ENCODE peak calls at places on chromosomes 16 and 17, in nine cellular contexts. F is activated CD4-positive, alpha-beta T cell treated with anti-CD3 and anti-CD28 coated beads, Interleukin-2, amount 50 U/mL, for 48 hours; N is dorsolateral prefrontal cortex; I is left ventricle myocardium inferior; C is activated naive CD8-positive, alpha-beta T cell treated with anti-CD3 and anti-CD28 coated beads, Interleukin-2, amount 50 U/mL, for 24 hours; V is uterus; K is mucosa of descending colon; B is A172; T is psoas muscle. Q is an unnamed sample.

GRCh38 chr17:924711-925480 is 54.7 kb downstream of the NXN start:
- DNase-seq in K (no peak), B (no peak), I (no peak), N (no peak), F (no peak), V (no peak), C (no peak), T (no peak), Q (no peak)

GRCh38 chr16:11328172-11329079 is 16.8 kb upstream of the RMI2 start:
- DNase-seq in K (peak; percentile 80), T (peak; percentile 60), V (peak; percentile 91), F (peak; percentile 44), B (peak; percentile 92), C (peak; percentile 61), N (peak; percentile 10), I (peak; percentile 70), Q (no peak)

GRCh38 chr16:85306793-85307551 is 194.7 kb upstream of the CIBAR2 start:
- DNase-seq in K (no peak), I (no peak), N (no peak), V (no peak), B (no peak), T (no peak), F (no peak), C (no peak), Q (no peak)

GRCh38 chr17:35387496-35387895 is 14.1 kb upstream of the SLFN11 start:
- DNase-seq in K (no peak), I (no peak), F (no peak), C (no peak), T (no peak), B (no peak), N (no peak), V (no peak), Q (no peak)

GRCh38 chr17:67575325-67575724 is 142.4 kb upstream of the NOL11 start:
- DNase-seq in I (no peak), T (no peak), N (no peak), C (no peak), K (no peak), B (no peak), F (no peak), V (no peak), Q (no peak)

GRCh38 chr16:1762196-1762878 is 9.0 kb downstream of the NME3 start:
- DNase-seq in I (no peak), T (no peak), N (no peak), V (no peak), C (no peak), B (no peak), K (no peak), F (no peak), Q (no peak)

GRCh38 chr17:66676421-66676820 is 158.5 kb upstream of the CACNG5 start:
- DNase-seq in B (peak; percentile 59), N (peak; percentile 15), C (no peak), T (no peak), F (no peak), V (no peak), K (peak; percentile 88), I (no peak), Q (no peak)

GRCh38 chr17:32777922-32778321 is 99.0 kb downstream of the MYO1D start:
- DNase-seq in B (no peak), K (no peak), V (no peak), N (no peak), T (no peak), I (no peak), C (no peak), F (no peak), Q (no peak)

GRCh38 chr16:66964049-66964448 is 3.0 kb downstream of the CES3 start:
- DNase-seq in V (no peak), C (no peak), I (no peak), K (no peak), B (no peak), N (no peak), F (no peak), T (no peak), Q (no peak)

GRCh38 chr16:78065344-78065743 is 34.1 kb upstream of the WWOX start:
- DNase-seq in B (peak; percentile 3), C (no peak), K (no peak), F (no peak), N (no peak), I (no peak), T (no peak), V (no peak), Q (no peak)

GRCh38 chr17:57537524-57538410 is 207.3 kb downstream of the CCDC182 start:
- DNase-seq in N (no peak), F (no peak), I (no peak), C (no peak), V (no peak), K (no peak), T (no peak), B (no peak), Q (no peak)

GRCh38 chr16:55341681-55342080 is 17.7 kb downstream of the IRX6 start:
- DNase-seq in N (no peak), F (no peak), K (no peak), V (no peak), T (no peak), C (no peak), B (no peak), I (no peak), Q (no peak)

GRCh38 chr16:66894948-66895696 is 14.8 kb downstream of the PDP2 start:
- DNase-seq in F (peak; percentile 59), K (no peak), I (peak; percentile 63), V (peak; percentile 76), C (peak; percentile 54), N (peak; percentile 64), B (peak; percentile 70), T (peak; percentile 64), Q (peak; percentile 28)

GRCh38 chr16:2160915-2161551 is 5.5 kb downstream of the TRAF7 start:
- DNase-seq in V (peak; percentile 71), F (no peak), C (no peak), K (no peak), I (peak; percentile 58), N (no peak), T (peak; percentile 80), B (no peak), Q (no peak)

GRCh38 chr17:31802502-31802901 is 56.5 kb downstream of the COPRS start:
- DNase-seq in I (peak; percentile 20), V (no peak), B (peak; percentile 22), F (peak; percentile 2), T (no peak), K (peak; percentile 60), C (no peak), N (no peak), Q (no peak)

GRCh38 chr17:12136646-12137045 is 116.0 kb downstream of the MAP2K4 start:
- DNase-seq in F (no peak), T (no peak), C (no peak), B (no peak), I (no peak), K (no peak), V (no peak), N (no peak), Q (no peak)

GRCh38 chr17:68035131-68035522 is 408 bp upstream of the KPNA2 start:
- DNase-seq in T (peak; percentile 95), C (peak; percentile 93), B (no peak), K (peak; percentile 96), V (peak; percentile 91), I (peak; percentile 96), F (peak; percentile 93), N (peak; percentile 94), Q (peak; percentile 91)

GRCh38 chr16:2429771-2430663 is 770 bp downstream of the CCNF start:
- DNase-seq in C (no peak), V (no peak), I (no peak), B (no peak), K (no peak), N (peak; percentile 22), T (no peak), F (no peak), Q (no peak)

GRCh38 chr17:61399131-61400057 is at the start of gene TBX2:
- DNase-seq in T (peak; percentile 64), B (peak; percentile 84), N (no peak), I (peak; percentile 88), C (no peak), F (no peak), K (peak; percentile 67), V (peak; percentile 84), Q (peak; percentile 28)

GRCh38 chr16:14464796-14465195 is 165.3 kb downstream of the PARN start:
- DNase-seq in C (no peak), K (no peak), F (no peak), V (no peak), T (no peak), N (no peak), B (no peak), I (no peak), Q (no peak)

GRCh38 chr16:17827313-17827712 is 356.6 kb upstream of the XYLT1 start:
- DNase-seq in F (no peak), K (no peak), I (no peak), C (no peak), N (no peak), T (no peak), V (no peak), B (no peak), Q (no peak)

GRCh38 chr16:29982560-29983419 is 9.1 kb downstream of the TAOK2 start:
- DNase-seq in T (no peak), V (no peak), F (no peak), N (no peak), B (no peak), C (no peak), K (no peak), I (no peak), Q (no peak)

GRCh38 chr16:49085689-49086088 is 195.9 kb downstream of the CBLN1 start:
- DNase-seq in B (no peak), I (no peak), N (no peak), K (no peak), T (no peak), F (no peak), V (peak; percentile 23), C (no peak), Q (no peak)

GRCh38 chr16:3022697-3023414 is 886 bp downstream of the HCFC1R1 start:
- DNase-seq in I (no peak), T (peak; percentile 74), N (no peak), B (no peak), V (peak; percentile 46), F (no peak), C (peak; percentile 40), K (peak; percentile 69), Q (peak; percentile 60)

GRCh38 chr16:12588510-12588909 is 215.2 kb downstream of the CPPED1 start:
- DNase-seq in C (no peak), I (no peak), F (no peak), N (no peak), B (no peak), K (no peak), T (no peak), V (no peak), Q (no peak)

GRCh38 chr17:5881849-5882248 is 188.3 kb upstream of the WSCD1 start:
- DNase-seq in B (no peak), C (no peak), K (no peak), F (no peak), N (no peak), V (no peak), I (no peak), T (no peak), Q (no peak)

GRCh38 chr16:6204941-6205340 is 1107.3 kb upstream of the EEF2KMT start:
- DNase-seq in T (no peak), V (no peak), I (no peak), B (no peak), N (no peak), F (no peak), C (no peak), K (no peak), Q (no peak)

GRCh38 chr16:23141959-23142740 is 7.1 kb downstream of the USP31 start:
- DNase-seq in T (no peak), K (no peak), B (no peak), N (no peak), F (no peak), V (no peak), C (no peak), I (no peak), Q (no peak)

GRCh38 chr16:87461466-87461975 is 31.3 kb downstream of the ZCCHC14 start:
- DNase-seq in N (no peak), B (peak; percentile 93), V (peak; percentile 40), C (no peak), K (peak; percentile 94), T (peak; percentile 37), F (peak; percentile 39), I (peak; percentile 45), Q (no peak)